ENCODE peak calls at places on chromosomes 7 and 10, in seven cellular contexts. One of them, this sample, is unnamed. For H3K4me1, the result is how much of the 10 kb centered on the place peaks cover.

GRCh38 chr10:93110472-93111146 is 36.9 kb downstream of the CYP26A1 start:
- DNase-seq in K562: no peak
- DNase-seq in HCT116: no peak
- DNase-seq in SK-N-SH: no peak
- DNase-seq in GM12878: peak
- DNase-seq in H1: no peak
- DNase-seq in HepG2: no peak
- DNase-seq in this sample: no peak

GRCh38 chr10:123796736-123797135 is 94.9 kb downstream of the CPXM2 start:
- DNase-seq in K562: peak
- DNase-seq in HCT116: no peak
- DNase-seq in SK-N-SH: no peak
- DNase-seq in GM12878: no peak
- DNase-seq in H1: peak
- DNase-seq in HepG2: no peak
- DNase-seq in this sample: no peak

GRCh38 chr7:93948106-93948505 is 26.6 kb downstream of the GNG11 start:
- DNase-seq in K562: no peak
- DNase-seq in HCT116: no peak
- DNase-seq in SK-N-SH: no peak
- DNase-seq in GM12878: no peak
- DNase-seq in H1: no peak
- DNase-seq in HepG2: no peak
- DNase-seq in this sample: no peak

GRCh38 chr7:31764457-31764856 is 77.4 kb downstream of the PPP1R17 start:
- DNase-seq in K562: no peak
- DNase-seq in HCT116: no peak
- DNase-seq in SK-N-SH: no peak
- DNase-seq in GM12878: no peak
- DNase-seq in H1: no peak
- DNase-seq in HepG2: no peak
- DNase-seq in this sample: no peak

GRCh38 chr10:4025339-4025738 is 240.3 kb upstream of the KLF6 start:
- DNase-seq in K562: no peak
- DNase-seq in HCT116: no peak
- DNase-seq in SK-N-SH: no peak
- DNase-seq in GM12878: no peak
- DNase-seq in H1: no peak
- DNase-seq in HepG2: no peak
- DNase-seq in this sample: no peak

GRCh38 chr10:2680802-2681201 is 386.5 kb upstream of the PFKP start:
- DNase-seq in K562: no peak
- DNase-seq in HCT116: no peak
- DNase-seq in SK-N-SH: no peak
- DNase-seq in GM12878: no peak
- DNase-seq in H1: no peak
- DNase-seq in HepG2: no peak
- DNase-seq in this sample: no peak

GRCh38 chr7:89514970-89515369 is 639.3 kb upstream of the STEAP1 start:
- DNase-seq in K562: no peak
- DNase-seq in HCT116: no peak
- DNase-seq in SK-N-SH: no peak
- DNase-seq in GM12878: no peak
- DNase-seq in H1: no peak
- DNase-seq in HepG2: no peak
- DNase-seq in this sample: no peak

GRCh38 chr7:157949711-157950110 is 612.9 kb downstream of the DNAJB6 start:
- DNase-seq in K562: no peak
- DNase-seq in HCT116: peak
- DNase-seq in SK-N-SH: no peak
- DNase-seq in GM12878: no peak
- DNase-seq in H1: no peak
- DNase-seq in HepG2: no peak
- DNase-seq in this sample: no peak

GRCh38 chr10:61389887-61390286 is 63.3 kb downstream of the TMEM26 start:
- DNase-seq in K562: no peak
- DNase-seq in HCT116: no peak
- DNase-seq in SK-N-SH: no peak
- DNase-seq in GM12878: no peak
- DNase-seq in H1: no peak
- DNase-seq in HepG2: no peak
- DNase-seq in this sample: no peak

GRCh38 chr7:69732203-69732602 is 133.9 kb downstream of the AUTS2 start:
- DNase-seq in K562: no peak
- DNase-seq in HCT116: no peak
- DNase-seq in SK-N-SH: no peak
- DNase-seq in GM12878: no peak
- DNase-seq in H1: no peak
- DNase-seq in HepG2: peak
- DNase-seq in this sample: no peak

GRCh38 chr7:92678291-92678920 is 88.2 kb upstream of the FAM133B start:
- DNase-seq in K562: no peak
- DNase-seq in HCT116: no peak
- DNase-seq in SK-N-SH: no peak
- DNase-seq in GM12878: no peak
- DNase-seq in H1: no peak
- DNase-seq in HepG2: peak
- DNase-seq in this sample: no peak
- TF ChIP-seq YY1 in K562: no peak
- TF ChIP-seq YY1 in HCT116: no peak
- TF ChIP-seq YY1 in SK-N-SH: no peak
- TF ChIP-seq YY1 in GM12878: no peak
- TF ChIP-seq YY1 in H1: no peak
- TF ChIP-seq YY1 in HepG2: no peak
- TF ChIP-seq YY1 in this sample: no peak

DNA sequence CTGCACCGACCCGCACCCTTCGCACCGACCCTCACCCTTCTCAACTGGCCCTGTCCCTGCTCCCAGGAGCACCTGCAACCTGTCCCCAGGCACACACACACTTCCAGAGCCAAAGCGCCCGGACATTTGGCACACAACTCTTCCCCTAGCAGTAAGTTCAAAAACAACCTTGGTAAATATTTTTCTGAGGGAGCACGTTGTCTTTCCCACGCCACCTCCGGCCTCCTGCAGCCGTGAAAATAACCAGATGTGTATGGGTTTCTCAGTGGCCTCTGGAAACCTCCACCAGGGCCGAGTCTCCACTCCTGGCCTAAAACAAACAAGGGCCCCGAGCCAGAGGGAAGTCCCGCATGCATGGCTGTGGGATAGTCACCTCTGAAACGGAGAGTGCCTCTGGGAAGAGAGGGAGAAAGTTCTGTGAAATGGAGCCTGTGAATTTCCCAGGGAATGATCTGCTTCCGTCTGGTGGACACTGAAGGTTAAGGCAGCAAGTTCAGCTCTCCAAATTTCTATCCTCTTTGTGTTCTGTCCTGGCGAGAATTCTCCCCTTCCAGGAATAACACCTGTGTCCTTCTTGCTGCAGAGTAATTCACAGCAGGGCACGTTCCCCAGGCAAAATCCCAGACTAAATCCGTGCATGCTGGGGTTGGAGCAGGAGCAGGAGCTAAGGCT is 15.8 kb downstream of the PODXL start:
- DNase-seq in K562: no peak
- DNase-seq in HCT116: no peak
- DNase-seq in SK-N-SH: no peak
- DNase-seq in GM12878: no peak
- DNase-seq in H1: no peak
- DNase-seq in HepG2: peak
- DNase-seq in this sample: no peak
- H3K4me1 ChIP-seq in K562: under half
- H3K4me1 ChIP-seq in HCT116: half or more
- H3K4me1 ChIP-seq in SK-N-SH: under half
- H3K4me1 ChIP-seq in GM12878: under half
- H3K4me1 ChIP-seq in H1: half or more
- H3K4me1 ChIP-seq in HepG2: under half
- H3K4me1 ChIP-seq in this sample: half or more

DNA sequence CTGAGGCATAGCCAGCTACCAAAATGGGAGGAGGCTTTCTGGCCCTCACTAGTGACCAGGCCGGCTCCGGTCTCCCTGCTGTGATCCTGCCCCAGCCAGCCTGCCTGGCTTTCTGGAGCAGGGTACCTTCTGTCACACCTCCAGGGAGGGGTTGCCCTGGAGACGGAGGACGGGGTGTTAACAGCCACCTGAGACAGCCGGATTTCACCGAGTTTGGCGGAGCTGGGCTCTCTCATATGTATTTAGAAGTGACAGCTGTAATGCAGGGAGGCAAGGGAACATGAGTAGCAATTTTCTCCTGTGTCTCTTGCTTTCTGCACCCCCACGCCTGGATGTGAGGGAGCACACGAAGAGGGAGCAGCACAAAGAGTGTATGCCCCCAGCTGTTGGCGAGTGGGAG is 473.3 kb downstream of the PLXNA4 start:
- DNase-seq in K562: no peak
- DNase-seq in HCT116: no peak
- DNase-seq in SK-N-SH: no peak
- DNase-seq in GM12878: no peak
- DNase-seq in H1: no peak
- DNase-seq in HepG2: no peak
- DNase-seq in this sample: no peak
- TF ChIP-seq YY1 in K562: no peak
- TF ChIP-seq YY1 in HCT116: no peak
- TF ChIP-seq YY1 in SK-N-SH: no peak
- TF ChIP-seq YY1 in GM12878: no peak
- TF ChIP-seq YY1 in H1: no peak
- TF ChIP-seq YY1 in HepG2: no peak
- TF ChIP-seq YY1 in this sample: no peak

DNA sequence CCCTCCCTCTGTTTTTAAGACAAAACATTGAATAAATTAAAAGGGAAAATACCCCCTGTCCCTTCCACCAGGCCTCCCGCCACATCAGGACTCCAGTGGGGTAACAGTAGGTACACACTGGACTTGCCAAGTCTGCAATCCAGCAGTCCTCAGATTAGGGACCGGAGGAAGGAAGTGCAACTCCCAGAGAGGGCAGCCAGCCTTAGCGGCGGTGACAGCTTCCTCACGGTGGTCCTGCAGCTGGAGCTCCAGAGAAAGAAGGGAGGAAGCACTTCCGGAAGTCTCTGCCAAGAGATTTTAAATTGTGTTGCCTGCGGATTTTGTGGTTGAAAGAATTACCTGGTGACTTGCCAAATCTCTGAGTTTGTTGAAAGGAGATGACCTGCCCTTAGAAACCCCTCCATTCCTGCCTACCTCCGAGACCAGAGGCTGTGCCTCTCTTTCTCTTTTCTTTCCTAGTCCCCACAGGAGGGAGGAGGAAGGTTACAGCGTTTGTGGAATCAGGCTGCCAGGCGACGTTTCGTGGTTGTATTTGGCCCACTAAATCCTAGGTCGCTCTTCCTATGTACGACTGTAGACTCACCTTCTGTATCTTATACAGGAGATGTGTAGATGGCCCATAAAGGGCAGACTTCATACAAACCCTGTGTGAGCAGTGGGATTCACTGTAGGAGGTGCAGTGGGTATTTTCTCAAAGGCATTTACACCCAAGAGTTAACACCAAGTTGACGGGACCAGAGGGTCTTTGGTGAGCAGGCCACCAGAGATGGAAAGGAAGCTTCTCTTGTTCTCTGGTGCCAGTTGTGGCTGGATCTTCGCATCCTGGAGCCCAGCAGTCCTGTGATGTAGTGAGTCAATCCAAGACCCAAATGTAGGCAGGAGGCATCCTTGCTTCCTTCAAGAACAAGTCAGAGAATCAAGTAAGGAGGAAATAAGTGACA is 77.9 kb downstream of the INSIG1 start:
- DNase-seq in K562: no peak
- DNase-seq in HCT116: no peak
- DNase-seq in SK-N-SH: no peak
- DNase-seq in GM12878: no peak
- DNase-seq in H1: peak
- DNase-seq in HepG2: no peak
- DNase-seq in this sample: no peak
- H3K4me1 ChIP-seq in K562: under half
- H3K4me1 ChIP-seq in HCT116: under half
- H3K4me1 ChIP-seq in SK-N-SH: under half
- H3K4me1 ChIP-seq in GM12878: under half
- H3K4me1 ChIP-seq in H1: under half
- H3K4me1 ChIP-seq in HepG2: under half
- H3K4me1 ChIP-seq in this sample: under half

DNA sequence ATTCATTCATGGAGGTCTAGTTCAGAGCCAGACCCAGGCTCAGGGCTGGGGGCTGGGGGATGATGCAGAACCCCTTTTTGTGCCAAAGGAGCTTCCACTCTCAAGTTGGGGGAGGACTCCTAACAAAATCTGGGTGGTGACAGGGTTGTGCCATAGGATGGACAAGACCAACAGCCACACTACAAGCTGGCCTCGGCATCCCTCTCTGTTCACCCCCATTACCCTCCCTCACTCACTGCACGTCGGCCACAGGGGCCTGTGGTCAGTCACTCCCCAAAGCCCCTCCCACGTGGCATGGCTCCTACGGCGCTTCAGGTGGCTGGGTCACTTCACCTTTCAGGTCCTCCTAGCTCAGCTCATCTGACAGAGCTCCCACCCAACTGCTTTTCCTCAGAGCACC is 348.7 kb upstream of the ZMIZ1 start:
- DNase-seq in K562: no peak
- DNase-seq in HCT116: no peak
- DNase-seq in SK-N-SH: no peak
- DNase-seq in GM12878: no peak
- DNase-seq in H1: no peak
- DNase-seq in HepG2: no peak
- DNase-seq in this sample: no peak
- TF ChIP-seq YY1 in K562: no peak
- TF ChIP-seq YY1 in HCT116: no peak
- TF ChIP-seq YY1 in SK-N-SH: no peak
- TF ChIP-seq YY1 in GM12878: no peak
- TF ChIP-seq YY1 in H1: no peak
- TF ChIP-seq YY1 in HepG2: no peak
- TF ChIP-seq YY1 in this sample: no peak

GRCh38 chr7:85343484-85343883 is 156.6 kb upstream of the SEMA3D start:
- DNase-seq in K562: no peak
- DNase-seq in HCT116: no peak
- DNase-seq in SK-N-SH: no peak
- DNase-seq in GM12878: no peak
- DNase-seq in H1: no peak
- DNase-seq in HepG2: no peak
- DNase-seq in this sample: no peak

GRCh38 chr7:85342781-85343180 is 155.9 kb upstream of the SEMA3D start:
- DNase-seq in K562: no peak
- DNase-seq in HCT116: no peak
- DNase-seq in SK-N-SH: no peak
- DNase-seq in GM12878: no peak
- DNase-seq in H1: no peak
- DNase-seq in HepG2: no peak
- DNase-seq in this sample: no peak

GRCh38 chr7:85341121-85341520 is 154.3 kb upstream of the SEMA3D start:
- DNase-seq in K562: no peak
- DNase-seq in HCT116: no peak
- DNase-seq in SK-N-SH: no peak
- DNase-seq in GM12878: no peak
- DNase-seq in H1: no peak
- DNase-seq in HepG2: no peak
- DNase-seq in this sample: no peak

GRCh38 chr7:85341973-85342372 is 155.1 kb upstream of the SEMA3D start:
- DNase-seq in K562: no peak
- DNase-seq in HCT116: no peak
- DNase-seq in SK-N-SH: no peak
- DNase-seq in GM12878: no peak
- DNase-seq in H1: no peak
- DNase-seq in HepG2: no peak
- DNase-seq in this sample: no peak
- H3K4me1 ChIP-seq in K562: under half
- H3K4me1 ChIP-seq in HCT116: under half
- H3K4me1 ChIP-seq in SK-N-SH: under half
- H3K4me1 ChIP-seq in GM12878: under half
- H3K4me1 ChIP-seq in H1: under half
- H3K4me1 ChIP-seq in HepG2: under half
- H3K4me1 ChIP-seq in this sample: under half

GRCh38 chr7:131218727-131219128 is 108.9 kb upstream of the MKLN1 start:
- DNase-seq in K562: no peak
- DNase-seq in HCT116: no peak
- DNase-seq in SK-N-SH: no peak
- DNase-seq in GM12878: peak
- DNase-seq in H1: no peak
- DNase-seq in HepG2: no peak
- DNase-seq in this sample: no peak
- TF ChIP-seq YY1 in K562: no peak
- TF ChIP-seq YY1 in HCT116: no peak
- TF ChIP-seq YY1 in SK-N-SH: no peak
- TF ChIP-seq YY1 in GM12878: no peak
- TF ChIP-seq YY1 in H1: no peak
- TF ChIP-seq YY1 in HepG2: no peak
- TF ChIP-seq YY1 in this sample: no peak